ENCODE peak calls at places on chromosome 18, in eight cellular contexts. One of them, this sample, is unnamed.

GRCh38 chr18:57087985-57088384 is 58.9 kb upstream of the BOD1L2 start:
- DNase-seq in GM10248: no peak
- DNase-seq in Calu3: peak
- DNase-seq in GM12865: no peak
- DNase-seq in cardiac fibroblast: no peak
- DNase-seq in HFFc6: no peak
- DNase-seq in AG09319: no peak
- DNase-seq in WTC11: no peak
- DNase-seq in this sample: no peak

GRCh38 chr18:2846241-2846637 is 567 bp upstream of the EMILIN2 start:
- DNase-seq in GM10248: peak
- DNase-seq in AG09319: no peak
- DNase-seq in cardiac fibroblast: peak
- DNase-seq in Calu3: no peak
- DNase-seq in HFFc6: no peak
- DNase-seq in GM12865: peak
- DNase-seq in WTC11: peak
- DNase-seq in this sample: peak

GRCh38 chr18:11859903-11860407 is 8.7 kb downstream of the CHMP1B start:
- DNase-seq in GM10248: no peak
- DNase-seq in Calu3: peak
- DNase-seq in HFFc6: peak
- DNase-seq in WTC11: no peak
- DNase-seq in GM12865: no peak
- DNase-seq in AG09319: no peak
- DNase-seq in cardiac fibroblast: peak
- DNase-seq in this sample: no peak

GRCh38 chr18:62523631-62524442 is 1.0 kb downstream of the ZCCHC2 start:
- DNase-seq in GM10248: no peak
- DNase-seq in cardiac fibroblast: peak
- DNase-seq in GM12865: peak
- DNase-seq in WTC11: peak
- DNase-seq in HFFc6: peak
- DNase-seq in AG09319: no peak
- DNase-seq in Calu3: peak
- DNase-seq in this sample: peak

GRCh38 chr18:12307871-12308385 is at the start of gene TUBB6:
- DNase-seq in GM12865: peak
- DNase-seq in AG09319: peak
- DNase-seq in HFFc6: peak
- DNase-seq in Calu3: peak
- DNase-seq in WTC11: peak
- DNase-seq in cardiac fibroblast: peak
- DNase-seq in GM10248: peak
- DNase-seq in this sample: peak

GRCh38 chr18:61965306-61965705 is 72.5 kb upstream of the RNF152 start:
- DNase-seq in cardiac fibroblast: peak
- DNase-seq in GM12865: no peak
- DNase-seq in HFFc6: no peak
- DNase-seq in AG09319: no peak
- DNase-seq in GM10248: no peak
- DNase-seq in Calu3: no peak
- DNase-seq in WTC11: no peak
- DNase-seq in this sample: no peak

GRCh38 chr18:21191596-21192307 is 50.3 kb upstream of the GREB1L start:
- DNase-seq in GM12865: peak
- DNase-seq in WTC11: peak
- DNase-seq in Calu3: peak
- DNase-seq in GM10248: no peak
- DNase-seq in HFFc6: peak
- DNase-seq in AG09319: peak
- DNase-seq in cardiac fibroblast: peak
- DNase-seq in this sample: no peak

GRCh38 chr18:62521588-62521987 is 1.2 kb upstream of the ZCCHC2 start:
- DNase-seq in WTC11: no peak
- DNase-seq in Calu3: no peak
- DNase-seq in HFFc6: no peak
- DNase-seq in GM12865: no peak
- DNase-seq in GM10248: no peak
- DNase-seq in cardiac fibroblast: peak
- DNase-seq in AG09319: no peak
- DNase-seq in this sample: no peak

GRCh38 chr18:31506024-31506742 is 8.2 kb downstream of the DSG2 start:
- DNase-seq in GM12865: no peak
- DNase-seq in AG09319: no peak
- DNase-seq in GM10248: no peak
- DNase-seq in cardiac fibroblast: peak
- DNase-seq in WTC11: no peak
- DNase-seq in Calu3: no peak
- DNase-seq in HFFc6: no peak
- DNase-seq in this sample: no peak

GRCh38 chr18:69951182-69951581 is 3.5 kb upstream of the CD226 start:
- DNase-seq in cardiac fibroblast: peak
- DNase-seq in GM10248: no peak
- DNase-seq in WTC11: no peak
- DNase-seq in HFFc6: peak
- DNase-seq in GM12865: no peak
- DNase-seq in Calu3: no peak
- DNase-seq in AG09319: no peak
- DNase-seq in this sample: no peak

GRCh38 chr18:39168723-39169122 is 1603.1 kb upstream of the CELF4 start:
- DNase-seq in WTC11: no peak
- DNase-seq in GM12865: no peak
- DNase-seq in Calu3: no peak
- DNase-seq in GM10248: no peak
- DNase-seq in AG09319: no peak
- DNase-seq in cardiac fibroblast: no peak
- DNase-seq in HFFc6: no peak
- DNase-seq in this sample: no peak

GRCh38 chr18:74981476-74981875 is 227.5 kb downstream of the PTGR3 start:
- DNase-seq in GM12865: no peak
- DNase-seq in cardiac fibroblast: no peak
- DNase-seq in GM10248: no peak
- DNase-seq in WTC11: no peak
- DNase-seq in HFFc6: no peak
- DNase-seq in Calu3: no peak
- DNase-seq in AG09319: no peak
- DNase-seq in this sample: no peak

GRCh38 chr18:10490401-10491289 is 35.2 kb upstream of the NAPG start:
- DNase-seq in AG09319: no peak
- DNase-seq in cardiac fibroblast: no peak
- DNase-seq in GM12865: peak
- DNase-seq in WTC11: peak
- DNase-seq in Calu3: peak
- DNase-seq in HFFc6: no peak
- DNase-seq in GM10248: peak
- DNase-seq in this sample: peak

GRCh38 chr18:74546751-74547530 is 12.6 kb downstream of the CNDP1 start:
- DNase-seq in GM10248: no peak
- DNase-seq in HFFc6: peak
- DNase-seq in cardiac fibroblast: peak
- DNase-seq in Calu3: peak
- DNase-seq in GM12865: peak
- DNase-seq in AG09319: peak
- DNase-seq in WTC11: no peak
- DNase-seq in this sample: no peak

GRCh38 chr18:78228974-78229373 is 750.6 kb upstream of the SALL3 start:
- DNase-seq in WTC11: peak
- DNase-seq in AG09319: no peak
- DNase-seq in cardiac fibroblast: no peak
- DNase-seq in Calu3: no peak
- DNase-seq in GM12865: no peak
- DNase-seq in HFFc6: no peak
- DNase-seq in GM10248: no peak
- DNase-seq in this sample: no peak

GRCh38 chr18:74896390-74896991 is 298.8 kb downstream of the ZNF407 start:
- DNase-seq in GM10248: peak
- DNase-seq in cardiac fibroblast: peak
- DNase-seq in WTC11: peak
- DNase-seq in AG09319: no peak
- DNase-seq in HFFc6: no peak
- DNase-seq in GM12865: peak
- DNase-seq in Calu3: peak
- DNase-seq in this sample: peak

GRCh38 chr18:63897072-63897471 is 9.6 kb downstream of the SERPINB2 start:
- DNase-seq in HFFc6: no peak
- DNase-seq in AG09319: no peak
- DNase-seq in cardiac fibroblast: peak
- DNase-seq in GM12865: no peak
- DNase-seq in GM10248: no peak
- DNase-seq in Calu3: no peak
- DNase-seq in WTC11: no peak
- DNase-seq in this sample: no peak

GRCh38 chr18:41938445-41938844 is 16.6 kb upstream of the PIK3C3 start:
- DNase-seq in GM12865: no peak
- DNase-seq in WTC11: no peak
- DNase-seq in AG09319: no peak
- DNase-seq in HFFc6: peak
- DNase-seq in Calu3: no peak
- DNase-seq in cardiac fibroblast: peak
- DNase-seq in GM10248: no peak
- DNase-seq in this sample: no peak

GRCh38 chr18:49544362-49544761 is 17.5 kb upstream of the LIPG start:
- DNase-seq in WTC11: no peak
- DNase-seq in HFFc6: no peak
- DNase-seq in cardiac fibroblast: no peak
- DNase-seq in Calu3: no peak
- DNase-seq in AG09319: no peak
- DNase-seq in GM10248: no peak
- DNase-seq in GM12865: no peak
- DNase-seq in this sample: no peak

GRCh38 chr18:57959278-57959677 is 84.7 kb upstream of the NEDD4L start:
- DNase-seq in GM10248: peak
- DNase-seq in AG09319: peak
- DNase-seq in cardiac fibroblast: peak
- DNase-seq in HFFc6: peak
- DNase-seq in GM12865: peak
- DNase-seq in Calu3: peak
- DNase-seq in WTC11: no peak
- DNase-seq in this sample: peak

GRCh38 chr18:48719988-48720654 is 181.3 kb downstream of the CTIF start:
- DNase-seq in Calu3: no peak
- DNase-seq in cardiac fibroblast: no peak
- DNase-seq in WTC11: no peak
- DNase-seq in AG09319: no peak
- DNase-seq in HFFc6: peak
- DNase-seq in GM12865: no peak
- DNase-seq in GM10248: no peak
- DNase-seq in this sample: no peak

GRCh38 chr18:36903215-36903928 is 74.4 kb downstream of the KIAA1328 start:
- DNase-seq in WTC11: no peak
- DNase-seq in AG09319: no peak
- DNase-seq in GM10248: no peak
- DNase-seq in GM12865: no peak
- DNase-seq in cardiac fibroblast: peak
- DNase-seq in HFFc6: no peak
- DNase-seq in Calu3: no peak
- DNase-seq in this sample: no peak

GRCh38 chr18:50573679-50574078 is 13.8 kb downstream of the MAPK4 start:
- DNase-seq in Calu3: no peak
- DNase-seq in WTC11: no peak
- DNase-seq in GM10248: no peak
- DNase-seq in HFFc6: no peak
- DNase-seq in GM12865: no peak
- DNase-seq in cardiac fibroblast: no peak
- DNase-seq in AG09319: no peak
- DNase-seq in this sample: no peak
- TF ChIP-seq CTCF in Calu3: no peak
- TF ChIP-seq CTCF in WTC11: no peak
- TF ChIP-seq CTCF in GM10248: no peak
- TF ChIP-seq CTCF in HFFc6: peak
- TF ChIP-seq CTCF in GM12865: peak
- TF ChIP-seq CTCF in cardiac fibroblast: peak
- TF ChIP-seq CTCF in AG09319: no peak
- TF ChIP-seq CTCF in this sample: peak

DNA sequence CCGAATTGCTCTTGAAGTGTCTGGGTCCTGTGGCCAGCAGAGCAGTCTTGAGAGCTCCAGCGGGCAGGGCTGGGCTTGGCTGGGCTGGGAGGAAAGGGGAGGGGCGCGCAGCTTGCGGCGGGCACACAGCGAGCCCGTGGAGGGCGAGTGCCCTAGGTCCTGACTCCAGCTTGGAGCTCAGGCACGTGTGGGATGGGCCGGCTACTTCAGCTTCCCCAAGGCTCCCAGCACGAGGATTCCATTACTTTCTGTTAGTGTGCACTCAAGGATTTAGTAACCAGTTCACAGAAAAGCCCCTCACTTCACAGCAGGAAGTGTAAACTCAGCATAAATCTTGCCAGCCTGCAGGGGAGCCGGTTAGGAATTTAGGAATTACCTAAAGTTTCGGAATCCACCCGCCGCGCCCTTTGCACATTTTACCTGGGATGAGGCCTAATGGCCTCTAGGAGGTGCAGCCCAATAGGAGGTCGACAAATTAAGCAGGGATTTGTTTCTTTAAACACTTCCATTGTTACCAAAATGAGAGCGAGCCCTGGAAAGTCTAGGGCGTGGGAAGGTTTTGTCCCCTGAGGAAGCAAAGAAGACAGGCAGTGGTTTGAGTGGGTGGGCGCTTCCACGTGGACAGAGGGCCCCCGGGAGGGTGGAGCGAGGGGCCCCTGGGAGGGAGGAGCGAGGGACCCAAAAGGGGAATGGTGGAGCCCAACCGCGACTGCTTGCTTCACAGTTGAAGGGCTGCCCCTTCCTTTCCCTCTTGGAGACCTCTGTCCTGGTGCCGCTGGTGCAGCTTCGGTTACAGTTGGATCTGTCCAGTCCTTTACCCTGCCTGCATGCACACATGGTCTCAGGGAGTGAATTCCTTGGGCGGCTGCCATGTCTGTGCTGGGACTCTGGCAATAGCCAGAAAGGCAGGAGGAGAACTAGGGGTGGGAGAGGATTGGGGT is 93.3 kb downstream of the CTAGE1 start:
- DNase-seq in WTC11: peak
- DNase-seq in HFFc6: no peak
- DNase-seq in AG09319: no peak
- DNase-seq in GM10248: no peak
- DNase-seq in Calu3: peak
- DNase-seq in cardiac fibroblast: peak
- DNase-seq in GM12865: no peak
- DNase-seq in this sample: no peak
- TF ChIP-seq CTCF in WTC11: no peak
- TF ChIP-seq CTCF in HFFc6: peak
- TF ChIP-seq CTCF in AG09319: peak
- TF ChIP-seq CTCF in GM10248: no peak
- TF ChIP-seq CTCF in Calu3: peak
- TF ChIP-seq CTCF in cardiac fibroblast: peak
- TF ChIP-seq CTCF in GM12865: no peak
- TF ChIP-seq CTCF in this sample: no peak

GRCh38 chr18:55577812-55578539 is 10.0 kb downstream of the TCF4 start:
- DNase-seq in Calu3: no peak
- DNase-seq in cardiac fibroblast: no peak
- DNase-seq in GM10248: no peak
- DNase-seq in AG09319: no peak
- DNase-seq in WTC11: no peak
- DNase-seq in GM12865: peak
- DNase-seq in HFFc6: no peak
- DNase-seq in this sample: no peak
- TF ChIP-seq CTCF in Calu3: no peak
- TF ChIP-seq CTCF in cardiac fibroblast: no peak
- TF ChIP-seq CTCF in GM10248: no peak
- TF ChIP-seq CTCF in AG09319: peak
- TF ChIP-seq CTCF in WTC11: no peak
- TF ChIP-seq CTCF in GM12865: peak
- TF ChIP-seq CTCF in HFFc6: peak
- TF ChIP-seq CTCF in this sample: peak

GRCh38 chr18:35127201-35127600 is 86.0 kb downstream of the MAPRE2 start:
- DNase-seq in Calu3: peak
- DNase-seq in GM10248: no peak
- DNase-seq in WTC11: peak
- DNase-seq in cardiac fibroblast: peak
- DNase-seq in AG09319: no peak
- DNase-seq in HFFc6: peak
- DNase-seq in GM12865: peak
- DNase-seq in this sample: no peak
- TF ChIP-seq CTCF in Calu3: no peak
- TF ChIP-seq CTCF in GM10248: no peak
- TF ChIP-seq CTCF in WTC11: no peak
- TF ChIP-seq CTCF in cardiac fibroblast: peak
- TF ChIP-seq CTCF in AG09319: peak
- TF ChIP-seq CTCF in HFFc6: peak
- TF ChIP-seq CTCF in GM12865: no peak
- TF ChIP-seq CTCF in this sample: peak

This sample was measured in GM13977.